ENCODE peak calls at places on chromosomes 12 and 14, in four cellular contexts. M, W, E and X are unnamed samples.
A peak's percentile ranks its signal among the peaks of the same experiment; 100 is the strongest.

GRCh38 chr14:53539489-53540126 is 386.5 kb upstream of the DDHD1 start:
- DNase-seq in M (peak; percentile 50), W (peak; percentile 27), E (peak; percentile 81), X (peak; percentile 83)

GRCh38 chr12:15584366-15585041 is 204.7 kb downstream of the EPS8 start:
- DNase-seq in M (no peak), W (no peak), E (peak; percentile 87), X (peak; percentile 54)

GRCh38 chr12:121452356-121453021 is 52.6 kb downstream of the RNF34 start:
- DNase-seq in M (no peak), W (no peak), E (no peak), X (no peak)

GRCh38 chr12:95626854-95627253 is 75.6 kb upstream of the USP44 start:
- DNase-seq in M (no peak), W (peak; percentile 54), E (no peak), X (no peak)

GRCh38 chr12:31813305-31813704 is 84.5 kb upstream of the AMN1 start:
- DNase-seq in M (no peak), W (no peak), E (no peak), X (no peak)

GRCh38 chr12:57142727-57143126 is 4.7 kb downstream of the LRP1-AS start:
- DNase-seq in M (no peak), W (no peak), E (no peak), X (no peak)

GRCh38 chr14:63891148-63891964 is 38.6 kb downstream of the SYNE2 start:
- DNase-seq in M (no peak), W (no peak), E (no peak), X (no peak)

GRCh38 chr14:90597961-90598360 is 201.1 kb downstream of the CALM1 start:
- DNase-seq in M (no peak), W (no peak), E (no peak), X (no peak)

GRCh38 chr12:3295648-3296408 is 195.2 kb upstream of the PRMT8 start:
- DNase-seq in M (no peak), W (no peak), E (no peak), X (no peak)

GRCh38 chr12:56635539-56636117 is 5.5 kb upstream of the BAZ2A start:
- DNase-seq in M (no peak), W (no peak), E (no peak), X (no peak)

GRCh38 chr14:92012121-92012748 is 27.6 kb downstream of the TRIP11 start:
- DNase-seq in M (no peak), W (no peak), E (no peak), X (no peak)

GRCh38 chr14:21234112-21234511 is 35.1 kb downstream of the HNRNPC start:
- DNase-seq in M (no peak), W (no peak), E (no peak), X (no peak)

GRCh38 chr14:65637780-65638179 is 225.2 kb downstream of the FUT8 start:
- DNase-seq in M (peak; percentile 29), W (no peak), E (no peak), X (peak; percentile 23)

GRCh38 chr12:124746649-124747425 is 116.8 kb downstream of the SCARB1 start:
- DNase-seq in M (no peak), W (no peak), E (no peak), X (no peak)